ENCODE peak calls at places on chromosome 1, in six cellular contexts. G is GM12892, I is K562, H is H1, A is HepG2, B is GM12878. X is an unnamed sample.

GRCh38 chr1:65264197-65264929 is 45.0 kb upstream of the DNAJC6 start:
- DNase-seq in B (no peak), I (no peak), H (peak), A (no peak), G (no peak), X (no peak)

GRCh38 chr1:155057788-155058211 is 5.7 kb upstream of the EFNA4 start:
- DNase-seq in B (no peak), A (no peak), G (no peak), H (no peak), I (no peak), X (no peak)

GRCh38 chr1:56566994-56567393 is 12.4 kb downstream of the PLPP3 start:
- DNase-seq in H (no peak), A (no peak), G (no peak), I (no peak), B (no peak), X (no peak)

GRCh38 chr1:53896673-53897229 is 2.8 kb downstream of the DIO1 start:
- DNase-seq in A (peak), B (no peak), I (no peak), G (no peak), H (no peak), X (no peak)

GRCh38 chr1:243287652-243288051 is 31.8 kb downstream of the SDCCAG8 start:
- DNase-seq in I (no peak), B (peak), G (no peak), A (no peak), H (no peak), X (peak)

GRCh38 chr1:23132033-23132432 is 36.6 kb downstream of the LUZP1 start:
- DNase-seq in G (no peak), A (no peak), H (no peak), B (no peak), I (no peak), X (no peak)

GRCh38 chr1:156804572-156805243 is 11.9 kb downstream of the SH2D2A start:
- DNase-seq in A (no peak), H (no peak), I (no peak), B (no peak), G (no peak), X (no peak)

GRCh38 chr1:169427081-169427611 is at the start of gene CCDC181:
- DNase-seq in G (peak), H (peak), I (no peak), B (peak), A (peak), X (peak)

GRCh38 chr1:29713857-29714256 is 477.5 kb downstream of the PTPRU start:
- DNase-seq in G (no peak), A (no peak), B (no peak), I (no peak), H (no peak), X (no peak)

GRCh38 chr1:32816676-32817158 is 441 bp downstream of the YARS1 start:
- DNase-seq in A (peak), B (no peak), I (no peak), G (no peak), H (no peak), X (no peak)

GRCh38 chr1:160884579-160884978 is 401 bp downstream of the ITLN1 start:
- DNase-seq in G (no peak), A (peak), H (no peak), I (no peak), B (no peak), X (no peak)

GRCh38 chr1:103284270-103284669 is 175.9 kb upstream of the COL11A1 start:
- DNase-seq in I (no peak), B (no peak), H (no peak), G (no peak), A (no peak), X (no peak)

GRCh38 chr1:225879521-225880209 is 2.5 kb downstream of the TMEM63A start:
- DNase-seq in B (no peak), A (peak), I (no peak), H (no peak), G (no peak), X (no peak)

GRCh38 chr1:206890125-206890637 is 7.1 kb upstream of the IL24 start:
- DNase-seq in H (peak), I (no peak), G (no peak), A (no peak), B (no peak), X (no peak)

GRCh38 chr1:71881611-71882010 is 400.7 kb downstream of the NEGR1 start:
- DNase-seq in I (no peak), A (no peak), G (no peak), H (no peak), B (no peak), X (no peak)

GRCh38 chr1:31396633-31397351 is 16.2 kb upstream of the SERINC2 start:
- DNase-seq in A (no peak), I (peak), H (no peak), G (no peak), B (no peak), X (no peak)

GRCh38 chr1:235127774-235128452 is 724 bp downstream of the TOMM20 start:
- DNase-seq in H (peak), B (no peak), I (no peak), A (no peak), G (no peak), X (no peak)

GRCh38 chr1:32801096-32801713 is 16.0 kb downstream of the YARS1 start:
- DNase-seq in G (no peak), H (no peak), A (no peak), I (no peak), B (no peak), X (no peak)

GRCh38 chr1:80392529-80392928 is 1386.0 kb upstream of the ADGRL4 start:
- DNase-seq in G (no peak), A (peak), H (no peak), I (no peak), B (no peak), X (no peak)

GRCh38 chr1:94543893-94544635 is 2.5 kb upstream of the F3 start:
- DNase-seq in B (no peak), A (no peak), H (no peak), I (no peak), G (no peak), X (no peak)

GRCh38 chr1:225446298-225446941 is 18.6 kb upstream of the LBR start:
- DNase-seq in A (no peak), G (no peak), B (no peak), H (no peak), I (no peak), X (no peak)

GRCh38 chr1:4056989-4057388 is 156.9 kb upstream of the C1orf174 start:
- DNase-seq in A (no peak), H (peak), G (no peak), I (no peak), B (no peak), X (no peak)
- TF ChIP-seq POLR2AphosphoS5 in A (no peak), H (no peak), G (no peak), I (no peak), B (no peak), X (no peak)

GRCh38 chr1:24931481-24932221 is 1.6 kb upstream of the RUNX3 start:
- DNase-seq in H (peak), G (no peak), I (no peak), A (no peak), B (no peak), X (no peak)
- TF ChIP-seq POLR2A in H (no peak), G (peak), I (no peak), A (no peak), B (peak), X (no peak)

DNA sequence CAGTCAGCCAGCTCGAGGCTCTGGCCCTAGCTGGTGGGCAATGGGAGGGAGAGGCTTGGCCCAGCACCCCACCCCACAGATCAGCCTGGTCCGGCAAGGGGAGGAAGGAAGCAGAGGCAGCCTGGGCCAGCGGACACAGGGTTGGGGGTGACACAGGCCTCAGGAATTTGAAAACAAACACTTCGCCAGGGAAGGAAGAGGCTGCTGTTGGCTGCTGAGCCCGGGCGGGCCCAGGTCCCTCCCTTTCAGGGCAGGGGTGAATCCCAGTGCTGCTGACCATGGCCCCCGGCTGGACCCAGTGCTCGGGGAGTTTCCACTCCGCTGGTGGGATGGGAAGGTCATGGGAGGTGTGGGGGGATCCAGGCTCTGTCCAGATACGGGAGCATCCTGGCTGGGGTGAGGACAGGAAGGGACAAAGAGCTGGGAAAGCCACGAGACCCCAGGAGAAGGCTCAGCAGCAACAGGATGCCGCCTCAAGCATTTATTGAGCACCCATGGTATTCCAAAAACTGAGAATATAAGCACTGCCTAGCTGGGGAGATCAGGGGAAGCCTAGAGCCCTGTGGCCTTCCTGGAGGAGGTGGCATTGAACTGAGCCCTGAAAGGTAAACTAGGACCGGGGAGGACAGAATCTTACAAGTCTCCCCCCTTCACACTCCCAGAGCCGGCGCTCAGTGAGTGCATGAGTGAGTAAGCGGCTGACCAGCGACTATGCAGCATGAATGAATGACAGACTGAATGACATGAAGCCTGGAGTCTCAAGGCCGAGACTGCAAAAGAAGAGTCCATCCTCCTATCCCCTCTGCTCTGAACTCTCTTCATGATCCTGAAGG is 26.2 kb upstream of the EPHA2 start:
- DNase-seq in H (peak), A (peak), G (no peak), B (no peak), I (no peak), X (no peak)
- TF ChIP-seq TAF1 in H (peak), A (peak), G (no peak), B (no peak), I (no peak), X (no peak)

GRCh38 chr1:61742620-61743431 is 546 bp downstream of the PATJ start:
- DNase-seq in H (peak), A (peak), B (no peak), I (no peak), G (peak), X (peak)
- TF ChIP-seq POLR2AphosphoS5 in H (no peak), A (no peak), B (no peak), I (no peak), G (no peak), X (no peak)

GRCh38 chr1:39394598-39394997 is 96.8 kb upstream of the BMP8A start:
- DNase-seq in A (no peak), H (no peak), I (no peak), G (no peak), B (no peak), X (no peak)

GRCh38 chr1:39395357-39395831 is 96.0 kb upstream of the BMP8A start:
- DNase-seq in G (no peak), I (no peak), B (no peak), A (peak), H (no peak), X (no peak)

GRCh38 chr1:39396671-39397070 is 94.8 kb upstream of the BMP8A start:
- DNase-seq in G (no peak), A (no peak), B (no peak), H (no peak), I (no peak), X (no peak)

GRCh38 chr1:39397487-39397886 is 93.9 kb upstream of the BMP8A start:
- DNase-seq in I (no peak), G (no peak), H (no peak), A (no peak), B (no peak), X (no peak)

DNA sequence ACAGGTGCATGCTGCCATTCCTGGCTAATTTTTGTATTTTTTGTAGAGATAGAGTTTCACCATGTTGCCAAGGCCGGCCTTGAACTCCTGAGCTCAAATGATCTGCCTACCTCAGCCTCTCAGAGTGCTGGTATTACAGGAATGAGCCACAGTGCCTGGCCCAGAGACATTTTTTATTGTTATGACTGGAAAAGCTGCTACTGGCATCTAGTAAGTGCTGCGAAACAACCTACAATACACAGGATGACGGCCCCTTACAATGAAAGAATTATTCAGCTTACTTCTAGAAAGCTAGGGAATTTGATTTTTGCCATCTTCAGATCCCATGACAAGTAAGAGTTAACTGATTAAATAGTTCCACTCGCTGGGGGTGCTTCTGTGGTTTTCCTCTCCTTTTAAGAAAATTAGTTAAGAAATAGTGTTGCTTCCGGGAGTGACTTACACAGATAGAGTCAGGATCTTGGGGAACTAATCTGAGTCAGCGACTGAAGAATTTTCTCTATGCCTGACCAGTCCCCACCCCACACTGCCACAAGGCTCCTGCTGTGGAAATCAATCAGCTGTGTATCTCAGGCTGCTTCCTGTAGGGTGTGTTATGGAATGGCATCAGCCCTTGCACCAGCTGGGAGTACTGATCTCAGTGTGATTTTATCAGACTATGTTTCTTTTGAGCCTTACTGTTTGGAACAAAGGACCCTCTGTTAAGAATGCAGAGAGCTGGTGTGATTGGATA is 93.0 kb upstream of the BMP8A start:
- DNase-seq in I (peak), A (peak), G (no peak), H (no peak), B (no peak), X (no peak)
- TF ChIP-seq POLR2A in I (no peak), A (no peak), G (no peak), H (no peak), B (no peak), X (no peak)